ENCODE peak calls at places on chromosomes 13 and 19, in four cellular contexts. One of them, this sample, is unnamed.

GRCh38 chr19:13004273-13004672 is 9.0 kb downstream of the NFIX start:
- DNase-seq in brain microvascular endothelial cell: no peak
- DNase-seq in lower lobe of right lung: no peak
- DNase-seq in IMR-90: no peak
- DNase-seq in this sample: no peak

GRCh38 chr13:46211116-46211515 is 612 bp upstream of the LRRC63 start:
- DNase-seq in brain microvascular endothelial cell: no peak
- DNase-seq in lower lobe of right lung: no peak
- DNase-seq in IMR-90: no peak
- DNase-seq in this sample: no peak

GRCh38 chr19:29881386-29881785 is 60.7 kb upstream of the URI1 start:
- DNase-seq in brain microvascular endothelial cell: peak
- DNase-seq in lower lobe of right lung: no peak
- DNase-seq in IMR-90: peak
- DNase-seq in this sample: no peak

GRCh38 chr19:45352471-45352870 is 11.9 kb downstream of the KLC3 start:
- DNase-seq in brain microvascular endothelial cell: no peak
- DNase-seq in lower lobe of right lung: no peak
- DNase-seq in IMR-90: no peak
- DNase-seq in this sample: no peak

GRCh38 chr13:32791545-32792172 is 205.4 kb downstream of the PDS5B start:
- DNase-seq in brain microvascular endothelial cell: no peak
- DNase-seq in lower lobe of right lung: no peak
- DNase-seq in IMR-90: peak
- DNase-seq in this sample: no peak

GRCh38 chr19:11697284-11697855 is 41.4 kb downstream of the ZNF823 start:
- DNase-seq in brain microvascular endothelial cell: no peak
- DNase-seq in lower lobe of right lung: no peak
- DNase-seq in IMR-90: no peak
- DNase-seq in this sample: no peak

GRCh38 chr19:40510526-40511115 is 43.8 kb downstream of the SPTBN4 start:
- DNase-seq in brain microvascular endothelial cell: no peak
- DNase-seq in lower lobe of right lung: no peak
- DNase-seq in IMR-90: peak
- DNase-seq in this sample: no peak

GRCh38 chr13:71621152-71622124 is 245.6 kb downstream of the DACH1 start:
- DNase-seq in brain microvascular endothelial cell: no peak
- DNase-seq in lower lobe of right lung: no peak
- DNase-seq in IMR-90: no peak
- DNase-seq in this sample: no peak

GRCh38 chr19:38679839-38680238 is 32.4 kb downstream of the ACTN4 start:
- DNase-seq in brain microvascular endothelial cell: no peak
- DNase-seq in lower lobe of right lung: no peak
- DNase-seq in IMR-90: peak
- DNase-seq in this sample: no peak

GRCh38 chr19:48813123-48813911 is 2.5 kb upstream of the BCAT2 start:
- DNase-seq in brain microvascular endothelial cell: no peak
- DNase-seq in lower lobe of right lung: no peak
- DNase-seq in IMR-90: no peak
- DNase-seq in this sample: no peak

GRCh38 chr19:49916839-49917733 is 11.9 kb upstream of the ATF5 start:
- DNase-seq in brain microvascular endothelial cell: no peak
- DNase-seq in lower lobe of right lung: no peak
- DNase-seq in IMR-90: no peak
- DNase-seq in this sample: no peak

GRCh38 chr19:5321851-5322681 is 18.5 kb downstream of the PTPRS start:
- DNase-seq in brain microvascular endothelial cell: no peak
- DNase-seq in lower lobe of right lung: no peak
- DNase-seq in IMR-90: no peak
- DNase-seq in this sample: no peak

GRCh38 chr19:8148410-8149231 is 771 bp downstream of the FBN3 start:
- DNase-seq in brain microvascular endothelial cell: no peak
- DNase-seq in lower lobe of right lung: peak
- DNase-seq in IMR-90: no peak
- DNase-seq in this sample: no peak

GRCh38 chr19:32550666-32551065 is 30.3 kb upstream of the PDCD5 start:
- DNase-seq in brain microvascular endothelial cell: no peak
- DNase-seq in lower lobe of right lung: no peak
- DNase-seq in IMR-90: no peak
- DNase-seq in this sample: no peak

GRCh38 chr19:15144046-15144646 is 36.9 kb downstream of the SYDE1 start:
- DNase-seq in brain microvascular endothelial cell: no peak
- DNase-seq in lower lobe of right lung: no peak
- DNase-seq in IMR-90: no peak
- DNase-seq in this sample: no peak

GRCh38 chr13:71021810-71022422 is 845.1 kb downstream of the DACH1 start:
- DNase-seq in brain microvascular endothelial cell: no peak
- DNase-seq in lower lobe of right lung: no peak
- DNase-seq in IMR-90: no peak
- DNase-seq in this sample: no peak

GRCh38 chr13:74158028-74158427 is 23.8 kb upstream of the KLF12 start:
- DNase-seq in brain microvascular endothelial cell: no peak
- DNase-seq in lower lobe of right lung: no peak
- DNase-seq in IMR-90: peak
- DNase-seq in this sample: no peak

GRCh38 chr13:54536112-54536511 is 1507.5 kb downstream of the OLFM4 start:
- DNase-seq in brain microvascular endothelial cell: no peak
- DNase-seq in lower lobe of right lung: no peak
- DNase-seq in IMR-90: no peak
- DNase-seq in this sample: peak

GRCh38 chr19:21569497-21569870 is 64.1 kb downstream of the ZNF429 start:
- DNase-seq in brain microvascular endothelial cell: no peak
- DNase-seq in lower lobe of right lung: peak
- DNase-seq in IMR-90: no peak
- DNase-seq in this sample: no peak

GRCh38 chr19:33473644-33474305 is 47.8 kb downstream of the PEPD start:
- DNase-seq in brain microvascular endothelial cell: peak
- DNase-seq in lower lobe of right lung: peak
- DNase-seq in IMR-90: peak
- DNase-seq in this sample: no peak

GRCh38 chr19:14369399-14370168 is 11.7 kb upstream of the ADGRE5 start:
- DNase-seq in brain microvascular endothelial cell: peak
- DNase-seq in lower lobe of right lung: no peak
- DNase-seq in IMR-90: peak
- DNase-seq in this sample: no peak

GRCh38 chr19:16795731-16796130 is 33.5 kb upstream of the SIN3B start:
- DNase-seq in brain microvascular endothelial cell: no peak
- DNase-seq in lower lobe of right lung: no peak
- DNase-seq in IMR-90: no peak
- DNase-seq in this sample: no peak

This sample was measured in foreskin melanocyte.